ENCODE peak calls at places on chromosomes 3 and 15, in nine cellular contexts. V is ureter; Y is EH; M is AG08395; G is NCI-H1105; D is left cardiac atrium; J is HFF-Myc; N is activated naive CD4-positive, alpha-beta T cell treated with Interleukin-2 at 50 U/mL for 16 hours; R is RWPE1. H is an unnamed sample.

GRCh38 chr3:129888739-129889138 is 4.8 kb downstream of the TMCC1 start:
- DNase-seq in V (no peak), Y (peak), M (peak), G (no peak), D (no peak), J (peak), N (no peak), R (peak), H (no peak)

GRCh38 chr3:72265250-72265649 is 480.3 kb upstream of the PROK2 start:
- DNase-seq in V (no peak), Y (peak), M (peak), G (no peak), D (no peak), J (no peak), N (no peak), R (no peak), H (no peak)

GRCh38 chr15:70329179-70329578 is 231.5 kb upstream of the TLE3 start:
- DNase-seq in V (peak), Y (no peak), M (no peak), G (no peak), D (no peak), J (no peak), N (no peak), R (no peak), H (no peak)

GRCh38 chr3:30747771-30748281 is 141.4 kb downstream of the TGFBR2 start:
- DNase-seq in V (no peak), Y (peak), M (peak), G (no peak), D (no peak), J (peak), N (no peak), R (peak), H (no peak)

GRCh38 chr3:125398952-125399351 is 23.8 kb upstream of the ZNF148 start:
- DNase-seq in V (no peak), Y (no peak), M (no peak), G (no peak), D (no peak), J (no peak), N (no peak), R (peak), H (no peak)

GRCh38 chr3:172746476-172746875 is 4.0 kb upstream of the ECT2 start:
- DNase-seq in V (no peak), Y (peak), M (peak), G (no peak), D (no peak), J (no peak), N (no peak), R (no peak), H (no peak)

GRCh38 chr15:94387854-94388441 is 156.6 kb downstream of the MCTP2 start:
- DNase-seq in V (no peak), Y (peak), M (no peak), G (no peak), D (no peak), J (no peak), N (no peak), R (no peak), H (no peak)

GRCh38 chr3:52532517-52532837 is 1.2 kb downstream of the NT5DC2 start:
- DNase-seq in V (peak), Y (peak), M (no peak), G (no peak), D (peak), J (no peak), N (peak), R (peak), H (no peak)

GRCh38 chr3:43379343-43379742 is 93.0 kb downstream of the SNRK start:
- DNase-seq in V (no peak), Y (peak), M (peak), G (no peak), D (no peak), J (no peak), N (no peak), R (no peak), H (no peak)

GRCh38 chr3:134485075-134485536 is 679 bp downstream of the ANAPC13 start:
- DNase-seq in V (no peak), Y (peak), M (no peak), G (no peak), D (no peak), J (no peak), N (no peak), R (peak), H (no peak)

GRCh38 chr3:59812188-59812587 is 762.4 kb upstream of the CFAP20DC start:
- DNase-seq in V (no peak), Y (no peak), M (no peak), G (no peak), D (no peak), J (no peak), N (no peak), R (no peak), H (no peak)

GRCh38 chr3:52455283-52456168 is at the start of gene NISCH:
- DNase-seq in V (peak), Y (peak), M (peak), G (peak), D (peak), J (no peak), N (peak), R (peak), H (peak)

GRCh38 chr3:29185706-29186105 is 95.2 kb upstream of the RBMS3 start:
- DNase-seq in V (no peak), Y (no peak), M (no peak), G (no peak), D (no peak), J (no peak), N (no peak), R (no peak), H (no peak)

GRCh38 chr3:113214917-113215595 is 3.7 kb downstream of the BOC start:
- DNase-seq in V (no peak), Y (peak), M (peak), G (no peak), D (no peak), J (no peak), N (no peak), R (no peak), H (no peak)

GRCh38 chr3:174859756-174860155 is 622 bp downstream of the NAALADL2 start:
- DNase-seq in V (no peak), Y (no peak), M (no peak), G (peak), D (no peak), J (no peak), N (no peak), R (no peak), H (no peak)

GRCh38 chr15:78105541-78106241 is 13.3 kb downstream of the SH2D7 start:
- DNase-seq in V (no peak), Y (peak), M (no peak), G (no peak), D (peak), J (no peak), N (no peak), R (no peak), H (peak)

GRCh38 chr3:181555681-181556080 is 156.0 kb upstream of the SOX2 start:
- DNase-seq in V (no peak), Y (no peak), M (no peak), G (no peak), D (no peak), J (no peak), N (no peak), R (no peak), H (no peak)

GRCh38 chr15:80445300-80446041 is 41.3 kb downstream of the ARNT2 start:
- DNase-seq in V (no peak), Y (no peak), M (no peak), G (no peak), D (no peak), J (no peak), N (no peak), R (no peak), H (no peak)

GRCh38 chr15:82649226-82649999 is 2.2 kb upstream of the CPEB1 start:
- DNase-seq in V (no peak), Y (no peak), M (no peak), G (no peak), D (no peak), J (no peak), N (no peak), R (no peak), H (no peak)

H was measured in upper lobe of left lung.